ENCODE peak calls at places on chromosomes 13 and 19, in six cellular contexts. X is mesendoderm, Q is H9, S is neuronal stem cell, U is IMR-90, I is trophoblast cell. D is an unnamed sample.
A peak's percentile ranks its signal among the peaks of the same experiment; 100 is the strongest.

GRCh38 chr19:34365463-34366401 is 736 bp downstream of the GPI start:
- DNase-seq in X (peak; percentile 51), Q (peak; percentile 36), S (no peak), U (peak; percentile 32), I (no peak), D (peak; percentile 54)

GRCh38 chr19:46984077-46985010 is 35.3 kb upstream of the NPAS1 start:
- DNase-seq in X (no peak), Q (no peak), S (no peak), U (peak; percentile 50), I (no peak), D (peak; percentile 92)

GRCh38 chr13:106919093-106919492 is 351.2 kb upstream of the ARGLU1 start:
- DNase-seq in X (no peak), Q (no peak), S (no peak), U (no peak), I (no peak), D (peak; percentile 13)

GRCh38 chr13:22915442-22916082 is 265.2 kb upstream of the SGCG start:
- DNase-seq in X (peak; percentile 93), Q (peak; percentile 88), S (peak; percentile 52), U (peak; percentile 17), I (peak; percentile 57), D (peak; percentile 4)

GRCh38 chr19:11273288-11273687 is 11.0 kb upstream of the DOCK6 start:
- DNase-seq in X (peak; percentile 40), Q (no peak), S (no peak), U (no peak), I (no peak), D (no peak)

GRCh38 chr19:1052349-1052967 is 12.6 kb downstream of the ABCA7 start:
- DNase-seq in X (no peak), Q (no peak), S (no peak), U (no peak), I (no peak), D (no peak)

GRCh38 chr13:112903606-112904195 is 65.3 kb upstream of the MCF2L start:
- DNase-seq in X (no peak), Q (peak; percentile 25), S (no peak), U (no peak), I (no peak), D (no peak)

GRCh38 chr19:11288349-11288748 is 7.6 kb upstream of the TSPAN16 start:
- DNase-seq in X (no peak), Q (no peak), S (no peak), U (peak; percentile 41), I (no peak), D (peak; percentile 44)

GRCh38 chr19:32363175-32363574 is 17.8 kb downstream of the ZNF507 start:
- DNase-seq in X (no peak), Q (no peak), S (no peak), U (peak; percentile 45), I (peak; percentile 42), D (peak; percentile 79)

GRCh38 chr19:42115705-42116104 is 16.5 kb downstream of the POU2F2 start:
- DNase-seq in X (no peak), Q (no peak), S (no peak), U (no peak), I (no peak), D (no peak)

GRCh38 chr13:22498006-22498405 is 682.8 kb upstream of the SGCG start:
- DNase-seq in X (no peak), Q (no peak), S (no peak), U (no peak), I (no peak), D (no peak)

DNA sequence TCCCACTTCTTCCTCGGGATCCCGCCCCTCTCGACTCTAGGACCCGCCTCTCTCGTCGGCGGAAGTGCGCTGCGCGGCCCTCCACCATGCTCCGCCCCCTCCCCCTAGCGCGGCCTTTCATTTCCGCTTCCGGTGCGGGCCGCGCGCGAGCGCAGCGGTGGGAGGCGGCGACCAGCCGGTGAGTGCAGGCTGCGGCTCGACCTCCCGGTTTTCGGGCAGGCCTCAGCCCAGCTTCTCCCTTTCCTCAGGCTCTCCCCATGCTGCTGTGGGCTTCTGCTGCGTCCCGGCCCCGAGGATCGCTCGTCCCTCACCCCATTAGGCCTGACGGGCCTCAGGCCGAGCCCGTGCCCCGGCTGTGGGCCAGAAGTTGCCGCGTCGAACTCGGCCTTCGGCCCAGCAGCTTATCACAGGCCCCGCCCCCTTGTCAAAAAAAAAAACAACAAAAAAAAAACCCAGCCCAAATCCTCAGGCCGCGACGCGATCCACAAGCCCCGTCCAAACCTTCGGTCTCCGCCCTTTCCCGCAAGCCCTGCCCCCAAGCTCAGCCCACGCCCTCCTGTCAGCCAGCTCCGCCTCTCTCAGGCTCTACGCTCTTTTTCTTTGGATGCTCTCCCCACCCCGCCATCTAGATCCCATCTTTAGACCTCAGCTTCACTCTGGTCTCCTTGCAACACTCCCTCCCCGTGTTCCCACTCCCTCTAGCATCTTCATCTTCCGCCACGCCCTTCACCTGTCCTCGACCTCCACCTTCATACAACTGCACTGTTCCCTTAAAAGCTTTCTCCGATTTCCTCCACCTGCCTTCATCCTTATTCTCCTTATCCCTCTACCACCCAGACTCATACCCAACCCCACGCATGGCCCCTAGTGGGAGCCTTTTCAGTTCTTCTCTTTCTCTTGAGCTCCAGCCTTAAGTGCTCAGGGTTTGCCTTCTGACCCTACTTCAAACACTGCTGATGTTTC is at the start of gene CLASRP:
- DNase-seq in X (peak; percentile 91), Q (peak; percentile 86), S (peak; percentile 80), U (peak; percentile 86), I (peak; percentile 81), D (peak; percentile 92)
- H3K79me1 ChIP-seq in X (peaks cover 18% of the 10 kb centered on the region), Q (peaks cover 14% of the 10 kb centered on the region), S (peaks cover 15% of the 10 kb centered on the region), U (peaks cover 21% of the 10 kb centered on the region), I (peaks cover 3% of the 10 kb centered on the region), D (peaks cover 7% of the 10 kb centered on the region)

GRCh38 chr19:4988770-4989251 is 19.9 kb downstream of the KDM4B start:
- DNase-seq in X (peak; percentile 93), Q (no peak), S (peak; percentile 21), U (peak; percentile 88), I (peak; percentile 36), D (peak; percentile 87)

GRCh38 chr19:4986056-4986455 is 17.1 kb downstream of the KDM4B start:
- DNase-seq in X (no peak), Q (no peak), S (no peak), U (no peak), I (no peak), D (no peak)

GRCh38 chr19:4987286-4987685 is 18.4 kb downstream of the KDM4B start:
- DNase-seq in X (peak; percentile 68), Q (no peak), S (no peak), U (no peak), I (no peak), D (peak; percentile 38)

GRCh38 chr19:4986471-4986888 is 17.6 kb downstream of the KDM4B start:
- DNase-seq in X (no peak), Q (no peak), S (no peak), U (no peak), I (no peak), D (no peak)

GRCh38 chr19:4987692-4988370 is 18.9 kb downstream of the KDM4B start:
- DNase-seq in X (no peak), Q (no peak), S (no peak), U (peak; percentile 59), I (no peak), D (peak; percentile 73)
- H3K4me1 ChIP-seq in X (peaks cover 2% of the 10 kb centered on the region), Q (peaks cover 2% of the 10 kb centered on the region), S (peaks cover 18% of the 10 kb centered on the region), U (peaks cover 22% of the 10 kb centered on the region), I (peaks cover 44% of the 10 kb centered on the region), D (peaks cover 52% of the 10 kb centered on the region)

GRCh38 chr19:17026706-17027427 is at the start of gene CPAMD8:
- DNase-seq in X (no peak), Q (peak; percentile 42), S (peak; percentile 43), U (no peak), I (no peak), D (no peak)
- H3K18ac ChIP-seq in X (peak within 1 kb of the TSS; percentile 42), Q (no peak within 1 kb of the TSS), S (peak within 1 kb of the TSS; percentile 99), U (no peak within 1 kb of the TSS), I (peak within 1 kb of the TSS; percentile 12), D (no peak within 1 kb of the TSS)

GRCh38 chr13:98523455-98524102 is 53.3 kb downstream of the STK24 start:
- DNase-seq in X (no peak), Q (no peak), S (no peak), U (no peak), I (no peak), D (no peak)

GRCh38 chr13:98524391-98524790 is 52.5 kb downstream of the STK24 start:
- DNase-seq in X (no peak), Q (no peak), S (no peak), U (no peak), I (no peak), D (no peak)

GRCh38 chr13:98525852-98526512 is 50.9 kb downstream of the STK24 start:
- DNase-seq in X (no peak), Q (no peak), S (no peak), U (no peak), I (no peak), D (no peak)

GRCh38 chr13:98524793-98525192 is 52.1 kb downstream of the STK24 start:
- DNase-seq in X (no peak), Q (no peak), S (no peak), U (no peak), I (no peak), D (no peak)

GRCh38 chr13:98525452-98525851 is 51.5 kb downstream of the STK24 start:
- DNase-seq in X (peak; percentile 41), Q (no peak), S (no peak), U (no peak), I (no peak), D (no peak)
- H3K79me1 ChIP-seq in X (peaks cover 57% of the 10 kb centered on the region), Q (peaks cover 21% of the 10 kb centered on the region), S (peaks cover 21% of the 10 kb centered on the region), U (peaks cover 65% of the 10 kb centered on the region), I (no peaks in the 10 kb centered on the region), D (peaks cover 66% of the 10 kb centered on the region)

GRCh38 chr13:29922281-29922821 is 71.9 kb upstream of the UBL3 start:
- DNase-seq in X (no peak), Q (no peak), S (no peak), U (peak; percentile 54), I (no peak), D (peak; percentile 50)

GRCh38 chr13:29918845-29919244 is 68.4 kb upstream of the UBL3 start:
- DNase-seq in X (no peak), Q (no peak), S (no peak), U (peak; percentile 92), I (peak; percentile 13), D (no peak)

GRCh38 chr13:29921542-29921941 is 71.1 kb upstream of the UBL3 start:
- DNase-seq in X (no peak), Q (no peak), S (no peak), U (no peak), I (no peak), D (no peak)

GRCh38 chr13:29917573-29918091 is 67.2 kb upstream of the UBL3 start:
- DNase-seq in X (no peak), Q (no peak), S (no peak), U (peak; percentile 48), I (no peak), D (peak; percentile 35)

DNA sequence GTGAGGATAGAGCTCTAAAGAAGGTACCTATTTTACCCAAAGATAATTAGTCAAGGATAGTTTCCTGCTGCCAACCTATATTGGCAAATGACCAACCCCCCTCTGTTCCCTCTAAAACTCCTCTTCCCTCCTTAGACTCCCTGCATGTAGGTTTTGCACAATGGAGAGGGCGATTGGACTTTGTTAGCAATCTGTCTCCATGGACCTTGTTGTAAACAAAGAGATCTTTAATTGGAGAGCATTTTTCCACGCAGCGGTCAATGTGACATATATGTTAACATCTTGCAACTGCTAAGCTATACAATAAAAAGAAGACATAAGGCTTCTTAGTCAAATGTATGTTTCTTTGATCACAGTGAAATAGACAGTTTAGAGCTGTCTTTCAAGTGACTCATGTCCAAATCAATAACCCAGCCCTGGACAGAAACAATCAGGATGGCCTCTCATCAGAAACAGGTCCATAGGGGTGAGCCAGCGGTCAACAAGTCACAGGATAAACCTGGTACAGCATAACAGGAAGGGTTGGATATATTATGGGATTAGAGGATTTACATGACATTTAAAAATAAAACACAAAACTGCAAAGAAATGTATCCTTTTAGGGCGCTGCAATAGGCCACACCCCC is 69.7 kb upstream of the UBL3 start:
- DNase-seq in X (no peak), Q (no peak), S (no peak), U (no peak), I (no peak), D (no peak)
- H3K4me1 ChIP-seq in X (peaks cover 6% of the 10 kb centered on the region), Q (no peaks in the 10 kb centered on the region), S (peaks cover 15% of the 10 kb centered on the region), U (peaks cover 22% of the 10 kb centered on the region), I (peaks cover 28% of the 10 kb centered on the region), D (peaks cover 25% of the 10 kb centered on the region)

D was measured in mesenchymal stem cell.